ENCODE peak calls at places on chromosomes 1 and 21, in nine cellular contexts. Z, U, W, Y, D, L, E, I and B are unnamed samples.

GRCh38 chr1:35557118-35557610 is at the start of gene KIAA0319L:
- DNase-seq in W (no peak), E (no peak), U (peak), I (peak), Z (no peak), L (no peak), D (no peak), Y (no peak), B (peak)

GRCh38 chr1:33986389-33987095 is 122.7 kb downstream of the HMGB4 start:
- DNase-seq in Y (no peak), D (no peak), W (no peak), I (peak), E (no peak), Z (no peak), U (no peak), L (no peak), B (no peak)

GRCh38 chr1:43071241-43071640 is 100.8 kb downstream of the EBNA1BP2 start:
- DNase-seq in Y (no peak), U (no peak), D (no peak), I (no peak), W (no peak), Z (no peak), E (no peak), L (no peak), B (no peak)

GRCh38 chr1:167602840-167603239 is 27.2 kb upstream of the RCSD1 start:
- DNase-seq in I (no peak), W (no peak), Z (no peak), U (no peak), E (no peak), L (no peak), D (no peak), Y (no peak), B (no peak)

GRCh38 chr1:67314696-67315095 is 7.0 kb downstream of the IL12RB2 start:
- DNase-seq in U (peak), D (no peak), I (no peak), L (no peak), E (no peak), W (no peak), Z (no peak), Y (no peak), B (peak)

GRCh38 chr1:6731905-6732304 is 30.3 kb upstream of the DNAJC11 start:
- DNase-seq in Y (no peak), Z (no peak), W (no peak), D (no peak), I (no peak), U (no peak), E (no peak), L (no peak), B (no peak)

GRCh38 chr1:44802306-44803061 is 2.3 kb downstream of the PLK3 start:
- DNase-seq in E (no peak), U (peak), Y (no peak), D (peak), I (peak), W (no peak), L (no peak), Z (no peak), B (peak)

GRCh38 chr1:13500806-13501205 is 13.0 kb downstream of the LRRC38 start:
- DNase-seq in I (no peak), W (no peak), L (no peak), Y (no peak), Z (no peak), D (no peak), E (no peak), U (no peak), B (no peak)

GRCh38 chr1:20442920-20443625 is 42.9 kb downstream of the CAMK2N1 start:
- DNase-seq in Y (no peak), D (no peak), U (no peak), I (no peak), Z (no peak), L (no peak), W (no peak), E (no peak), B (no peak)

GRCh38 chr1:181949500-181949899 is 112.0 kb downstream of the ZNF648 start:
- DNase-seq in U (no peak), E (no peak), I (no peak), W (no peak), Z (no peak), D (no peak), Y (no peak), L (no peak), B (no peak)

GRCh38 chr1:27891196-27891889 is 19.0 kb downstream of the THEMIS2 start:
- DNase-seq in Z (no peak), W (peak), U (no peak), L (peak), I (no peak), D (peak), E (peak), Y (no peak), B (no peak)

GRCh38 chr1:175204285-175204684 is 11.7 kb upstream of the KIAA0040 start:
- DNase-seq in Z (no peak), W (no peak), E (no peak), Y (no peak), L (peak), D (no peak), U (no peak), I (no peak), B (no peak)

GRCh38 chr1:30035522-30036228 is 687.7 kb downstream of the MATN1 start:
- DNase-seq in I (no peak), E (no peak), L (no peak), D (no peak), U (no peak), Z (no peak), Y (no peak), W (no peak), B (no peak)

GRCh38 chr1:37064059-37064458 is 29.7 kb upstream of the GRIK3 start:
- DNase-seq in D (no peak), L (no peak), I (no peak), U (no peak), Z (no peak), W (no peak), Y (no peak), E (no peak), B (no peak)

GRCh38 chr1:201689647-201690046 is 139.3 kb upstream of the IPO9 start:
- DNase-seq in D (no peak), L (no peak), W (no peak), Y (no peak), Z (no peak), U (no peak), E (no peak), I (no peak), B (no peak)

GRCh38 chr1:183235503-183235902 is 49.4 kb downstream of the LAMC2 start:
- DNase-seq in U (no peak), I (no peak), Y (no peak), D (no peak), Z (no peak), E (no peak), W (no peak), L (no peak), B (no peak)

GRCh38 chr1:201528631-201529260 is 10.2 kb upstream of the NAV1 start:
- DNase-seq in L (no peak), D (no peak), U (no peak), E (no peak), Z (no peak), Y (no peak), I (no peak), W (no peak), B (no peak)

GRCh38 chr1:224644553-224645154 is 28.5 kb downstream of the CNIH3 start:
- DNase-seq in U (peak), L (peak), D (peak), Z (no peak), W (peak), E (peak), I (no peak), Y (peak), B (peak)

GRCh38 chr1:51878307-51878615 is 266 bp downstream of the NRDC start:
- DNase-seq in L (no peak), Z (no peak), U (no peak), Y (no peak), W (no peak), I (no peak), D (no peak), E (no peak), B (peak)

GRCh38 chr1:228836427-228836826 is 101.1 kb downstream of the RHOU start:
- DNase-seq in E (no peak), L (no peak), Z (no peak), I (no peak), Y (no peak), W (no peak), D (no peak), U (no peak), B (no peak)

GRCh38 chr1:241990040-241990439 is 8.9 kb downstream of the MAP1LC3C start:
- DNase-seq in L (no peak), D (no peak), Z (no peak), U (peak), E (no peak), I (peak), W (no peak), Y (no peak), B (peak)

GRCh38 chr1:42680921-42681683 is 1.1 kb upstream of the YBX1 start:
- DNase-seq in I (no peak), U (peak), Y (peak), L (peak), D (peak), W (no peak), Z (no peak), E (peak), B (peak)

GRCh38 chr1:17632541-17633193 is 93.2 kb downstream of the ARHGEF10L start:
- DNase-seq in L (no peak), E (no peak), Y (no peak), D (no peak), W (no peak), Z (no peak), I (no peak), U (no peak), B (no peak)

GRCh38 chr1:226001852-226002666 is 2.9 kb upstream of the SDE2 start:
- DNase-seq in Z (peak), W (peak), U (no peak), I (peak), D (peak), E (peak), L (peak), Y (peak), B (peak)

GRCh38 chr1:94382163-94382562 is 36.0 kb upstream of the ABCD3 start:
- DNase-seq in I (no peak), Z (no peak), W (no peak), L (no peak), D (no peak), E (no peak), Y (peak), U (no peak), B (no peak)

GRCh38 chr1:214838351-214838750 is 235.4 kb downstream of the CENPF start:
- DNase-seq in L (no peak), D (no peak), I (no peak), E (no peak), Z (no peak), U (no peak), W (no peak), Y (no peak), B (no peak)

GRCh38 chr1:240522122-240522822 is 89.7 kb downstream of the GREM2 start:
- DNase-seq in U (no peak), W (no peak), Y (no peak), Z (no peak), D (no peak), L (no peak), I (no peak), E (no peak), B (no peak)

GRCh38 chr21:46425061-46425460 is 33.6 kb upstream of the DIP2A start:
- DNase-seq in E (no peak), I (no peak), U (peak), Y (no peak), W (no peak), L (no peak), D (no peak), Z (no peak), B (no peak)

GRCh38 chr1:78672428-78672827 is 22.8 kb downstream of the IFI44 start:
- DNase-seq in W (no peak), Z (no peak), L (no peak), U (no peak), E (no peak), D (no peak), Y (no peak), I (no peak), B (no peak)

GRCh38 chr1:10575616-10576015 is 100.9 kb downstream of the PEX14 start:
- DNase-seq in Z (no peak), D (no peak), W (no peak), U (no peak), L (no peak), E (no peak), Y (no peak), I (no peak), B (no peak)

GRCh38 chr1:86382878-86383277 is 13.2 kb downstream of the ODF2L start:
- DNase-seq in Z (no peak), W (no peak), L (no peak), I (no peak), D (no peak), U (no peak), E (no peak), Y (no peak), B (no peak)

GRCh38 chr1:37037675-37038074 is 3.4 kb upstream of the GRIK3 start:
- DNase-seq in E (peak), Z (no peak), I (no peak), D (no peak), W (no peak), Y (no peak), U (no peak), L (no peak), B (no peak)

GRCh38 chr1:156248323-156248683 is 447 bp upstream of the PAQR6 start:
- DNase-seq in D (no peak), Y (no peak), Z (no peak), W (no peak), L (no peak), U (peak), E (no peak), I (no peak), B (no peak)

GRCh38 chr1:26401891-26402290 is 8.7 kb upstream of the LIN28A start:
- DNase-seq in Z (no peak), D (no peak), E (no peak), U (no peak), I (no peak), Y (no peak), L (no peak), W (no peak), B (no peak)